ENCODE peak calls at places on chromosome 11, in ten cellular contexts. R is HFFc6, J is ELR, G is H4, O is EH, X is AG08395, H is H1, L is aorta, P is HuH-7, F is choroid plexus epithelial cell. Z is an unnamed sample.

GRCh38 chr11:35390737-35391682 is 28.3 kb downstream of the SLC1A2 start:
- DNase-seq in J (peak; percentile 89), O (peak; percentile 75), F (peak; percentile 83), L (no peak), H (no peak), P (peak; percentile 17), X (peak; percentile 13), G (peak; percentile 85), R (peak; percentile 80), Z (no peak)

GRCh38 chr11:121419839-121420238 is 32.3 kb upstream of the SORL1 start:
- DNase-seq in G (no peak), P (no peak), F (no peak), X (no peak), O (no peak), J (no peak), R (no peak), L (no peak), H (no peak), Z (no peak)

GRCh38 chr11:35967042-35967441 is 23.2 kb downstream of the LDLRAD3 start:
- DNase-seq in J (no peak), L (no peak), O (no peak), G (no peak), R (no peak), X (no peak), H (no peak), P (no peak), F (no peak), Z (no peak)

GRCh38 chr11:119108857-119109221 is 1.7 kb downstream of the C2CD2L start:
- DNase-seq in L (no peak), O (no peak), J (no peak), F (no peak), P (no peak), H (no peak), G (no peak), R (no peak), X (no peak), Z (no peak)

GRCh38 chr11:73760066-73760679 is 701 bp downstream of the RAB6A start:
- DNase-seq in O (peak; percentile 49), R (peak; percentile 8), P (no peak), F (peak; percentile 38), J (peak; percentile 45), X (peak; percentile 47), L (peak; percentile 84), H (no peak), G (no peak), Z (no peak)

GRCh38 chr11:65788801-65789200 is 1.9 kb downstream of the OVOL1 start:
- DNase-seq in H (no peak), G (no peak), O (no peak), J (no peak), R (no peak), L (no peak), F (no peak), X (no peak), P (no peak), Z (no peak)

GRCh38 chr11:528166-528814 is 7.1 kb downstream of the HRAS start:
- DNase-seq in H (no peak), L (peak; percentile 69), P (no peak), X (no peak), J (no peak), F (no peak), G (no peak), O (no peak), R (no peak), Z (no peak)

GRCh38 chr11:64060861-64061444 is 25.2 kb downstream of the FLRT1 start:
- DNase-seq in H (no peak), G (no peak), O (peak; percentile 34), P (no peak), F (peak; percentile 12), R (no peak), X (peak; percentile 85), L (peak; percentile 87), J (peak; percentile 52), Z (no peak)

GRCh38 chr11:2533642-2534115 is 88.9 kb downstream of the KCNQ1 start:
- DNase-seq in F (peak; percentile 95), R (peak; percentile 85), J (peak; percentile 97), X (peak; percentile 97), P (peak; percentile 40), H (peak; percentile 77), L (peak; percentile 84), G (peak; percentile 95), O (peak; percentile 95), Z (peak; percentile 46)

GRCh38 chr11:95115597-95115996 is 26.0 kb downstream of the ENDOD1 start:
- DNase-seq in G (no peak), X (no peak), J (no peak), P (no peak), F (no peak), O (no peak), R (no peak), H (no peak), L (no peak), Z (no peak)

GRCh38 chr11:44133335-44133946 is 38.0 kb downstream of the EXT2 start:
- DNase-seq in H (no peak), J (peak; percentile 49), G (peak; percentile 31), F (peak; percentile 78), R (peak; percentile 24), O (peak; percentile 67), P (peak; percentile 15), L (no peak), X (peak; percentile 62), Z (no peak)

GRCh38 chr11:102927624-102927990 is 27.9 kb downstream of the MMP13 start:
- DNase-seq in L (no peak), G (no peak), H (no peak), O (peak; percentile 48), X (no peak), P (no peak), R (no peak), F (no peak), J (no peak), Z (no peak)

GRCh38 chr11:67663515-67664212 is 10.8 kb downstream of the ALDH3B2 start:
- DNase-seq in X (no peak), G (no peak), P (no peak), R (no peak), L (no peak), H (no peak), O (no peak), F (no peak), J (no peak), Z (no peak)

GRCh38 chr11:5973530-5973929 is 5.2 kb upstream of the OR56A5 start:
- DNase-seq in R (no peak), H (no peak), X (no peak), F (no peak), G (no peak), J (no peak), O (no peak), P (no peak), L (no peak), Z (no peak)

GRCh38 chr11:67280341-67280790 is 8.7 kb upstream of the ANKRD13D start:
- DNase-seq in R (no peak), L (peak; percentile 58), P (no peak), X (no peak), O (no peak), J (no peak), G (no peak), H (no peak), F (no peak), Z (no peak)

GRCh38 chr11:46520971-46521745 is 72.7 kb downstream of the AMBRA1 start:
- DNase-seq in O (peak; percentile 86), J (peak; percentile 85), X (peak; percentile 55), L (no peak), G (peak; percentile 48), H (no peak), F (peak; percentile 79), P (no peak), R (peak; percentile 78), Z (peak; percentile 27)

GRCh38 chr11:22192289-22192641 is 620 bp upstream of the ANO5 start:
- DNase-seq in H (peak; percentile 27), F (no peak), X (no peak), R (no peak), L (no peak), J (no peak), O (no peak), P (peak; percentile 67), G (peak; percentile 49), Z (no peak)

GRCh38 chr11:76152741-76153608 is 53.3 kb downstream of the WNT11 start:
- DNase-seq in H (no peak), P (no peak), J (no peak), O (no peak), F (no peak), L (no peak), X (no peak), R (no peak), G (no peak), Z (no peak)

GRCh38 chr11:587978-588380 is 11.7 kb downstream of the PHRF1 start:
- DNase-seq in L (no peak), H (no peak), J (peak; percentile 76), P (peak; percentile 94), R (peak; percentile 55), O (peak; percentile 62), F (peak; percentile 93), X (no peak), G (no peak), Z (no peak)

GRCh38 chr11:22787565-22788162 is 41.9 kb downstream of the SVIP start:
- DNase-seq in X (peak; percentile 56), P (peak; percentile 8), J (peak; percentile 60), F (peak; percentile 67), R (peak; percentile 6), H (no peak), G (peak; percentile 61), O (peak; percentile 50), L (no peak), Z (no peak)

GRCh38 chr11:128207861-128208321 is 379.5 kb downstream of the ETS1 start:
- DNase-seq in X (peak; percentile 58), F (peak; percentile 95), R (peak; percentile 74), H (no peak), J (peak; percentile 96), L (no peak), G (peak; percentile 81), P (no peak), O (peak; percentile 84), Z (peak; percentile 79)

GRCh38 chr11:61826930-61827572 is 1.0 kb upstream of the FADS2 start:
- DNase-seq in H (no peak), X (no peak), O (no peak), G (no peak), P (no peak), J (no peak), L (no peak), F (peak; percentile 38), R (no peak), Z (no peak)

GRCh38 chr11:79390923-79391322 is 49.9 kb downstream of the TENM4 start:
- DNase-seq in R (peak; percentile 31), X (no peak), H (no peak), G (no peak), O (no peak), F (no peak), J (no peak), L (no peak), P (no peak), Z (no peak)

GRCh38 chr11:119254239-119254638 is 48.1 kb downstream of the CBL start:
- DNase-seq in L (no peak), H (no peak), G (no peak), R (no peak), P (no peak), F (no peak), X (no peak), O (no peak), J (no peak), Z (no peak)

GRCh38 chr11:1854949-1855885 is 2.3 kb downstream of the LSP1 start:
- DNase-seq in J (no peak), G (no peak), F (no peak), O (no peak), X (no peak), P (no peak), R (no peak), L (no peak), H (no peak), Z (no peak)

GRCh38 chr11:67248653-67249052 is 17.6 kb upstream of the GRK2 start:
- DNase-seq in O (peak; percentile 68), G (no peak), X (peak; percentile 61), F (peak; percentile 22), L (no peak), H (no peak), J (peak; percentile 31), R (peak; percentile 73), P (no peak), Z (no peak)

GRCh38 chr11:26112190-26112715 is 219.7 kb upstream of the ANO3 start:
- DNase-seq in X (no peak), L (no peak), F (no peak), J (no peak), H (no peak), O (no peak), P (no peak), G (no peak), R (no peak), Z (no peak)

GRCh38 chr11:111911563-111912401 is at the start of gene CRYAB:
- DNase-seq in X (peak; percentile 92), G (peak; percentile 33), L (peak; percentile 95), R (peak; percentile 94), J (peak; percentile 40), P (no peak), F (peak; percentile 69), H (no peak), O (peak; percentile 100), Z (peak; percentile 98)

Z was measured in GM04503.